ENCODE peak calls at places on chromosomes 13 and 19, in five cellular contexts. U, N, L, Q and V are unnamed samples.

GRCh38 chr13:97185751-97186150 is 36.4 kb upstream of the MBNL2 start:
- DNase-seq in L (no peak), Q (no peak), U (no peak), N (no peak), V (no peak)

GRCh38 chr13:51332566-51333361 is 6.7 kb upstream of the SERPINE3 start:
- DNase-seq in Q (no peak), U (no peak), N (no peak), L (no peak), V (no peak)

GRCh38 chr19:41708481-41708880 is at the start of gene CEACAM5:
- DNase-seq in U (no peak), L (no peak), Q (no peak), N (no peak), V (no peak)

GRCh38 chr13:89937420-89937819 is 1410.1 kb upstream of the MIR17HG start:
- DNase-seq in L (no peak), Q (no peak), U (no peak), N (no peak), V (no peak)

GRCh38 chr13:90732049-90732448 is 615.4 kb upstream of the MIR17HG start:
- DNase-seq in U (no peak), L (no peak), N (no peak), Q (no peak), V (no peak)

GRCh38 chr19:37817180-37817911 is 38.0 kb upstream of the ZNF573 start:
- DNase-seq in U (peak), N (peak), L (peak), Q (peak), V (peak)

GRCh38 chr19:18006895-18007604 is 920 bp upstream of the ARRDC2 start:
- DNase-seq in L (peak), U (peak), N (peak), Q (peak), V (peak)

GRCh38 chr19:39563408-39563807 is 23.4 kb upstream of the EID2 start:
- DNase-seq in Q (peak), N (no peak), L (no peak), U (no peak), V (no peak)

GRCh38 chr19:35644987-35645679 is 3.0 kb upstream of the COX6B1 start:
- DNase-seq in N (peak), L (peak), Q (peak), U (peak), V (peak)

GRCh38 chr13:101829484-101829883 is 377.0 kb downstream of the ITGBL1 start:
- DNase-seq in L (no peak), Q (no peak), N (no peak), U (no peak), V (no peak)

GRCh38 chr13:23643828-23644419 is 73.7 kb downstream of the TNFRSF19 start:
- DNase-seq in Q (no peak), L (no peak), N (no peak), U (no peak), V (no peak)

GRCh38 chr13:111993701-111994100 is 73.2 kb upstream of the SOX1 start:
- DNase-seq in N (no peak), Q (no peak), U (no peak), L (no peak), V (no peak)

GRCh38 chr19:4052993-4053422 is 13.7 kb downstream of the ZBTB7A start:
- DNase-seq in Q (peak), U (no peak), N (no peak), L (no peak), V (no peak)

GRCh38 chr13:32259116-32259515 is 56.0 kb downstream of the ZAR1L start:
- DNase-seq in L (no peak), Q (no peak), N (no peak), U (no peak), V (no peak)

GRCh38 chr13:28531195-28531955 is 36.4 kb upstream of the FLT1 start:
- DNase-seq in L (no peak), Q (peak), N (no peak), U (peak), V (peak)

GRCh38 chr13:41905600-41906254 is 55.2 kb downstream of the VWA8 start:
- DNase-seq in Q (peak), N (no peak), U (peak), L (no peak), V (no peak)

GRCh38 chr13:30906411-30906990 is 430 bp downstream of the MEDAG start:
- DNase-seq in L (no peak), Q (no peak), U (peak), N (peak), V (peak)

GRCh38 chr19:33368074-33368864 is 5.2 kb upstream of the CEBPG start:
- DNase-seq in Q (peak), U (peak), L (no peak), N (no peak), V (no peak)

GRCh38 chr13:98658131-98658530 is 81.2 kb upstream of the STK24 start:
- DNase-seq in Q (peak), U (no peak), N (no peak), L (no peak), V (no peak)

GRCh38 chr19:30635026-30635985 is 263.1 kb downstream of the ZNF536 start:
- DNase-seq in N (no peak), Q (no peak), L (no peak), U (no peak), V (no peak)

GRCh38 chr13:36839281-36839680 is 20.3 kb downstream of the RFXAP start:
- DNase-seq in Q (no peak), N (no peak), L (no peak), U (no peak), V (no peak)

GRCh38 chr13:46575321-46575721 is 22.4 kb downstream of the LRCH1 start:
- DNase-seq in Q (peak), L (no peak), N (no peak), U (no peak), V (no peak)

GRCh38 chr13:44857736-44858135 is 131.5 kb downstream of the NUFIP1 start:
- DNase-seq in U (no peak), N (no peak), L (no peak), Q (no peak), V (no peak)

GRCh38 chr19:49873834-49874233 is 3.3 kb downstream of the AKT1S1 start:
- DNase-seq in U (no peak), Q (no peak), N (no peak), L (no peak), V (no peak)

GRCh38 chr13:113002206-113002821 is 33.3 kb downstream of the MCF2L start:
- DNase-seq in U (peak), Q (no peak), N (no peak), L (no peak), V (peak)

GRCh38 chr13:32047088-32047487 is 15.5 kb downstream of the FRY start:
- DNase-seq in N (no peak), U (no peak), L (no peak), Q (no peak), V (no peak)

GRCh38 chr13:32314968-32315254 is 252 bp downstream of the ZAR1L start:
- DNase-seq in Q (peak), N (no peak), L (no peak), U (peak), V (no peak)

GRCh38 chr19:14413355-14413754 is 5.8 kb downstream of the DDX39A start:
- DNase-seq in U (no peak), N (no peak), L (no peak), Q (no peak), V (no peak)

GRCh38 chr13:97141564-97142005 is 80.5 kb upstream of the MBNL2 start:
- DNase-seq in L (no peak), Q (peak), U (peak), N (peak), V (peak)

GRCh38 chr13:47287291-47287751 is 390.5 kb upstream of the HTR2A start:
- DNase-seq in U (no peak), Q (peak), N (no peak), L (no peak), V (no peak)

GRCh38 chr13:58879114-58879513 is 1247.6 kb downstream of the PCDH17 start:
- DNase-seq in U (no peak), L (no peak), Q (no peak), N (no peak), V (no peak)

GRCh38 chr19:53545271-53546065 is 7.5 kb downstream of the ZNF331 start:
- DNase-seq in Q (peak), L (no peak), N (no peak), U (no peak), V (no peak)

GRCh38 chr13:73715114-73715909 is 418.9 kb downstream of the KLF12 start:
- DNase-seq in Q (no peak), L (no peak), U (no peak), N (no peak), V (no peak)

GRCh38 chr19:14363203-14364097 is 17.8 kb upstream of the ADGRE5 start:
- DNase-seq in N (peak), L (no peak), Q (peak), U (peak), V (peak)

GRCh38 chr19:14416743-14417214 is 2.4 kb downstream of the DDX39A start:
- DNase-seq in L (no peak), N (no peak), Q (no peak), U (no peak), V (no peak)

GRCh38 chr13:74710006-74710405 is 575.8 kb upstream of the KLF12 start:
- DNase-seq in N (no peak), L (no peak), U (no peak), Q (peak), V (no peak)

GRCh38 chr19:46453661-46454060 is 17.7 kb downstream of the PNMA8A start:
- DNase-seq in Q (no peak), L (no peak), N (no peak), U (no peak), V (no peak)

GRCh38 chr13:79485014-79485441 is 4.1 kb downstream of the NDFIP2 start:
- DNase-seq in Q (peak), N (no peak), L (no peak), U (no peak), V (no peak)

DNA sequence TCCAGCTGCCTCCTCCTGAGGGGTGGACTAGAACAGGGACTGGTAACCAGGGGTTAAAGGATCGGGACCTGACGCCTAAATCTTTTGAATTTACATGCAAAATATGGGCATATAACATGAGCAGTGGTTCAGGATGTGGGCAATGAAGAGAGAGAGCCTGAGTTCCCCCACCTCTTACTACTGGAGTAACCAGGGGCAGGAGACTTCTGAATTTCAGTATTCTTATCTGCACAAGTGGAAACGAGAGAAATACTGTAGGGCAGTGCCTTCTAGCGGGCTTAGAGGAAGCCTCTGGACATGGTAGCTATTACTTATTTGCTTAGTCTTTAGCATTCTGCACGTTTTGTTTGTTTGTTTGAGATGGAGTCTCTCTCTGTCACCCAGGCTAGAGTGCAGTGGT is 26.3 kb downstream of the BCAT2 start:
- DNase-seq in N (no peak), L (no peak), Q (no peak), U (peak), V (no peak)
- TF ChIP-seq CTCF in N (no peak), L (no peak), Q (no peak), U (peak), V (no peak)

DNA sequence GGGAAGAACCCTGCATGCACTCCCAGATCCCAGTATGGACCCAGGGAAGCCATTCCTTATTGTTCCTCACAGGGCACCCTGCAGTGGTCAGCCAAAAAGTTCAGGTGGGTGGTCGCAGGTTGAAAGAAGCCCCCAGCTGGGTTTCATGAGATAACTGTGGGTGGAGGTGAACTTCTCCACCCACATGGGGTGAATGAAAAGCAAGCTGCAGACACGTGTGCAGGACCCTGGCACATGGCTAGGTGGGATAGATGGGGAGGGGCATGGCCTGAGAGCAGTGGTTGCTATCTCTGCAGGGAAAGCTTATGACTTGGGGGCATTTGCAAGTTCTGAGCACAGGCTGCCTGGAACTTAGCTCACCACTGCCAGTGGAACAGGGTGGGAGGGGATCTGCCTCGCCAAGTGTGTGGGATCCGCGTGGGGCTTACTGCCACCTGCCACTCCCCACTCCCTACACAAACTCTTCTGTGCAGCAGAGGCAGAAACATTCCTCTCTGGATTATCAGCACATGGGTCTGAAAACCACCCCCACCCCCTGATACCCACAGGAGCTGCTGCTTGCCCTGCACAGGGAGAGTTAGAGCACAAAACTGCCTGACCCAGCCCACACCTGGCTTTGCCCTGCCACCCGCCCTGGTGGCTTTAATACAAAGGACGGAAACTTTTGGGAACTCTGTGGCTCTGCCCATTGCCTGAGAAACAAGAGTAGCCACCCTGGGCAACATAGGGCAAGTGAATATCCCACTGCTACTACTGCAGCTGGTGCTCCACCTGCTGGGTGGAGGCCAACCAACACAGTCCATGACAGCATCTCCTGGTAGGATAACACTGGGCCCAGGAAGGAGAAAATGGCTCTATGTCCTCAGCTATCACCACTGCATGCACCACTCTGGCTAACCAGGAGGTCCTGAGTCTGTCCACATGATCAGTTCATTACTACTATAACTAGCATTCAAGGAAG is 24.4 kb downstream of the PLA2G4C start:
- DNase-seq in Q (no peak), L (peak), U (no peak), N (no peak), V (no peak)
- TF ChIP-seq CTCF in Q (no peak), L (no peak), U (no peak), N (peak), V (no peak)

GRCh38 chr13:43800828-43801227 is 14.1 kb upstream of the ENOX1 start:
- DNase-seq in Q (no peak), N (no peak), L (no peak), U (no peak), V (no peak)

GRCh38 chr13:43805681-43806128 is 18.9 kb upstream of the ENOX1 start:
- DNase-seq in Q (peak), N (no peak), L (no peak), U (no peak), V (no peak)

GRCh38 chr13:43805071-43805468 is 18.3 kb upstream of the ENOX1 start:
- DNase-seq in Q (peak), L (no peak), U (no peak), N (no peak), V (no peak)

GRCh38 chr13:43802511-43802910 is 15.7 kb upstream of the ENOX1 start:
- DNase-seq in N (no peak), Q (no peak), L (no peak), U (no peak), V (no peak)

DNA sequence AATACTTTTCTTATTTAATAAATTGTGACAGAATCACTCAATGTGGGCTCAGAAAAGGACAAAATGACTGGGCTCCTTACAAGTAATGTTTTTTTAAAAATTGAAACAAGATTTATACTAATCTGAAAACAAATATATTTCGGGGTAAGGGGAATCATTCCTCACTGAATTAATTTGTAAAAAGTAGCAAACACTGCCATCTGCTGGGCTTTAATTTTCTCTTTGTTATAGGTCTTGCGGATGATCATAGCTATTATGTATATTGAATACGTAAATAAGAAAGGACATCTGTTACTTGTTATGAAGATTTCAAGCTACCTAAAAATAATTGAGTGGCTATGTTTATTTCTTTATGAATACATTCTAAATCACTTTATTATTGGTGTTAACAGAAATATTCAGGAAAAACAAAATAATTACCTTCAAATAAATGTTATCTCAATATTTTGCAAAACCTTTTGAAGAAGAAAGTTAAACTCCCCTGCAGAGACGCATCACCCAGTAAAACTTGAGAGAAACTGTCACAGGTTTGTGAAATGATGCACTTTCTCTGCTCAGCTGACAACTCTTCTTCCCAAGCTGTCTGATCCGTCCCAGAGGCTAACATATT is 17.8 kb upstream of the ENOX1 start:
- DNase-seq in Q (peak), U (peak), L (no peak), N (no peak), V (no peak)
- TF ChIP-seq CTCF in Q (no peak), U (peak), L (peak), N (peak), V (peak)

GRCh38 chr13:70613295-70613694 is 505.0 kb upstream of the KLHL1 start:
- DNase-seq in Q (no peak), N (no peak), U (peak), L (no peak), V (no peak)
- TF ChIP-seq CTCF in Q (no peak), N (peak), U (no peak), L (no peak), V (peak)

DNA sequence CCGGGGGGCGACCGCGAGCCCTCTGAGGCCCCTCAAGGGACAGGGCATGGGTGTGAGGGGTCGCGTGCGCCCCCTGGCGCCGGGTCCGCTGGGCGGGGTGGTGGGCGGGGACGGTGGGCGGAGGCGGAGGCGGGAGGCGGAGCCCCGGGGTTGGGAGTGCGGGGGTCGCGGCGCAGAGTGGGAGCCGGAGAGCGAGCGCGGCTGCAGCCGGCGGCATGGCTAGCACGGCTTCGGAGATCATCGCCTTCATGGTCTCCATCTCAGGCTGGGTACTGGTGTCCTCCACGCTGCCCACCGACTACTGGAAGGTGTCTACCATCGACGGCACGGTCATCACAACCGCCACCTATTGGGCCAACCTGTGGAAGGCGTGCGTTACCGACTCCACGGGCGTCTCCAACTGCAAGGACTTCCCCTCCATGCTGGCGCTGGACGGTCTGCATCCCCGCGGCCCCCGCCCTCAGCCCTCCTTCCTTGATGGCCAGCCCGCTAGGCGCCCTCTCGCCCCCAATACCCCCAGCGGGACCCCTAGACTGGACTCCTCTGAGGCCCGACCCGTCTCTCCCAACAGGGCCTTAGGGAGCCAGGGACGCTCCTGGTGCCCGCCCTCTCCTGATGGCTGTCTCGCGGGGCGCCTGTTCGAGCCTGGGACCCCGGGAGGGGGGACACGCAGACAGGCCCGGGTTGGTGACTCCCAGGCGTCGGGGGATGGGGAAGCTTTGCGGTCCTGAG is at the start of gene CLDN10:
- DNase-seq in L (no peak), U (peak), N (peak), Q (no peak), V (peak)
- TF ChIP-seq CTCF in L (no peak), U (no peak), N (peak), Q (no peak), V (peak)